ENCODE peak calls at places on chromosome X, in four cellular contexts. One of them, this sample, is unnamed.

GRCh38 chrX:115036029-115036428 is 18.6 kb upstream of the IL13RA2 start:
- DNase-seq in K562: no peak
- DNase-seq in GM12878: no peak
- DNase-seq in HepG2: no peak
- DNase-seq in this sample: no peak

GRCh38 chrX:107450823-107451509 is 1.5 kb downstream of the FRMPD3 start:
- DNase-seq in HepG2: no peak
- DNase-seq in K562: peak
- DNase-seq in GM12878: no peak
- DNase-seq in this sample: peak

GRCh38 chrX:131262738-131263679 is 26.1 kb downstream of the IGSF1 start:
- DNase-seq in GM12878: no peak
- DNase-seq in K562: peak
- DNase-seq in HepG2: peak
- DNase-seq in this sample: peak

GRCh38 chrX:140422501-140422900 is 82.4 kb downstream of the SOX3 start:
- DNase-seq in K562: no peak
- DNase-seq in HepG2: no peak
- DNase-seq in GM12878: no peak
- DNase-seq in this sample: no peak

GRCh38 chrX:150736478-150736877 is 43.3 kb downstream of the MTMR1 start:
- DNase-seq in HepG2: no peak
- DNase-seq in K562: no peak
- DNase-seq in GM12878: no peak
- DNase-seq in this sample: no peak

GRCh38 chrX:24646745-24647182 is 383 bp downstream of the PCYT1B start:
- DNase-seq in K562: no peak
- DNase-seq in HepG2: no peak
- DNase-seq in GM12878: no peak
- DNase-seq in this sample: peak

GRCh38 chrX:27571164-27571563 is 19.0 kb upstream of the DCAF8L2 start:
- DNase-seq in GM12878: no peak
- DNase-seq in HepG2: no peak
- DNase-seq in K562: no peak
- DNase-seq in this sample: no peak

GRCh38 chrX:136170109-136170800 is 22.9 kb downstream of the FHL1 start:
- DNase-seq in HepG2: no peak
- DNase-seq in GM12878: no peak
- DNase-seq in K562: no peak
- DNase-seq in this sample: no peak

GRCh38 chrX:69323786-69324720 is 158.8 kb upstream of the PJA1 start:
- DNase-seq in HepG2: no peak
- DNase-seq in K562: peak
- DNase-seq in GM12878: no peak
- DNase-seq in this sample: no peak

GRCh38 chrX:110399497-110399896 is 40.8 kb downstream of the RTL9 start:
- DNase-seq in K562: no peak
- DNase-seq in GM12878: no peak
- DNase-seq in HepG2: no peak
- DNase-seq in this sample: no peak

GRCh38 chrX:135520022-135520552 is 373 bp upstream of the INTS6L start:
- DNase-seq in GM12878: no peak
- DNase-seq in HepG2: no peak
- DNase-seq in K562: no peak
- DNase-seq in this sample: no peak

GRCh38 chrX:150772150-150772970 is 79.2 kb downstream of the MTMR1 start:
- DNase-seq in K562: peak
- DNase-seq in HepG2: peak
- DNase-seq in GM12878: no peak
- DNase-seq in this sample: peak

GRCh38 chrX:107714196-107714811 is 61.3 kb downstream of the TSC22D3 start:
- DNase-seq in GM12878: no peak
- DNase-seq in K562: no peak
- DNase-seq in HepG2: no peak
- DNase-seq in this sample: no peak

GRCh38 chrX:138745215-138745614 is 33.7 kb upstream of the FGF13 start:
- DNase-seq in GM12878: peak
- DNase-seq in K562: peak
- DNase-seq in HepG2: peak
- DNase-seq in this sample: no peak

GRCh38 chrX:661154-661553 is 30.6 kb downstream of the SHOX start:
- DNase-seq in GM12878: no peak
- DNase-seq in K562: no peak
- DNase-seq in HepG2: no peak
- DNase-seq in this sample: no peak

GRCh38 chrX:102697506-102697905 is 14.7 kb upstream of the GPRASP2 start:
- DNase-seq in HepG2: no peak
- DNase-seq in K562: no peak
- DNase-seq in GM12878: no peak
- DNase-seq in this sample: no peak

GRCh38 chrX:38166478-38167083 is 54.1 kb downstream of the SRPX start:
- DNase-seq in K562: peak
- DNase-seq in GM12878: no peak
- DNase-seq in HepG2: peak
- DNase-seq in this sample: no peak

GRCh38 chrX:77779695-77780094 is 6.3 kb downstream of the ATRX start:
- DNase-seq in GM12878: no peak
- DNase-seq in K562: no peak
- DNase-seq in HepG2: no peak
- DNase-seq in this sample: no peak

GRCh38 chrX:781216-782211 is 150.9 kb downstream of the SHOX start:
- DNase-seq in K562: no peak
- DNase-seq in GM12878: no peak
- DNase-seq in HepG2: no peak
- DNase-seq in this sample: no peak

GRCh38 chrX:101655540-101655939 is 4.1 kb downstream of the ARMCX2 start:
- DNase-seq in GM12878: no peak
- DNase-seq in HepG2: no peak
- DNase-seq in K562: no peak
- DNase-seq in this sample: no peak

GRCh38 chrX:68232206-68232605 is 201.1 kb downstream of the OPHN1 start:
- DNase-seq in GM12878: no peak
- DNase-seq in K562: no peak
- DNase-seq in HepG2: no peak
- DNase-seq in this sample: no peak

GRCh38 chrX:22110729-22111494 is 78.8 kb downstream of the PHEX start:
- DNase-seq in HepG2: no peak
- DNase-seq in K562: no peak
- DNase-seq in GM12878: no peak
- DNase-seq in this sample: no peak

GRCh38 chrX:21529771-21530170 is 128.4 kb downstream of the KLHL34 start:
- DNase-seq in K562: no peak
- DNase-seq in HepG2: no peak
- DNase-seq in GM12878: no peak
- DNase-seq in this sample: no peak

GRCh38 chrX:78957768-78958130 is 12.6 kb downstream of the P2RY10 start:
- DNase-seq in K562: no peak
- DNase-seq in HepG2: no peak
- DNase-seq in GM12878: peak
- DNase-seq in this sample: no peak

GRCh38 chrX:20309796-20310195 is 43.1 kb upstream of the RPS6KA3 start:
- DNase-seq in GM12878: no peak
- DNase-seq in HepG2: no peak
- DNase-seq in K562: no peak
- DNase-seq in this sample: no peak

GRCh38 chrX:50814701-50815476 is 895 bp upstream of the SHROOM4 start:
- DNase-seq in HepG2: no peak
- DNase-seq in K562: no peak
- DNase-seq in GM12878: no peak
- DNase-seq in this sample: no peak

GRCh38 chrX:49956313-49956712 is 33.9 kb downstream of the CLCN5 start:
- DNase-seq in HepG2: no peak
- DNase-seq in GM12878: no peak
- DNase-seq in K562: no peak
- DNase-seq in this sample: no peak

GRCh38 chrX:30876367-30876766 is 12.7 kb downstream of the TAB3 start:
- DNase-seq in K562: no peak
- DNase-seq in GM12878: no peak
- DNase-seq in HepG2: peak
- DNase-seq in this sample: no peak

GRCh38 chrX:21975827-21976226 is 35.3 kb downstream of the SMS start:
- DNase-seq in GM12878: no peak
- DNase-seq in K562: no peak
- DNase-seq in HepG2: no peak
- DNase-seq in this sample: no peak

GRCh38 chrX:47222776-47223350 is 4.4 kb downstream of the CDK16 start:
- DNase-seq in K562: peak
- DNase-seq in GM12878: no peak
- DNase-seq in HepG2: no peak
- DNase-seq in this sample: no peak
- TF ChIP-seq MAX in K562: no peak
- TF ChIP-seq MAX in GM12878: no peak
- TF ChIP-seq MAX in HepG2: no peak
- TF ChIP-seq MAX in this sample: no peak

DNA sequence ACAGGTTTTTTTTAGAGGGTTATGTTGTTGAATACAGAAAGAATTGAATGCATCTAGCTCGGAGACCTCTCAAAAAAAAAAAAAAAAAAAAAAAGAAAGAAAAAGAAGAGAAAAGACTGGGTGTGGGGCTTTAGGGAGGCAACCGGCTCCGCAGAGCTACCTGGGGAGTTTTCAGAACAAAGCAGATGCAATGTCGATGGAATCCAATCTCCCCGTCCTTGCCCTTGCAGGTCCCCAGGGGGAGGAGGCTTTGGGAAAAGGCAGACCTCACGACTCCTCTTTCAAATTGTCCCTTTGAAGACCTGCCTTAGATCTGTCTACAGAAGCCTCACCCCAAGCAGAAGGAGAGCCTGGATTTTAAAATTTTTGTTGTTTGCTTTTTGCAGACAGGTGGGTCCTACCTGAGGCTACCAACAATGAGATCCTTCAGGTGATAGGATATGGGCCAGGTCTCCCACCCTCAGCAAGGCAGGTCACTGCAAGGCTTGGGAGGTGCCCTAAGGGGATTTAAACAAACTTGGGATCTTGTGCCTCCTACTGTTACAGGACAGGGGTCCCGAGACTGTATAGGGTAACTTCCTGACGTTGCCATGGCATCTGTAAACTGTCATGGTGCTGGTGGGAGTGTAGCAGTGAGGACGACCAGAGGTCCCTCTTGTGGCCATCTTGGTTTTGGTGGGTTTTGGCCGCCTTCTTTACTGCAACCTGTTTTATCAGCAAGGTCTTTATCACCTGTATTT is 75.2 kb upstream of the PRKX start:
- DNase-seq in HepG2: no peak
- DNase-seq in K562: no peak
- DNase-seq in GM12878: no peak
- DNase-seq in this sample: peak
- TF ChIP-seq CBFB in HepG2: no peak
- TF ChIP-seq CBFB in K562: no peak
- TF ChIP-seq CBFB in GM12878: no peak
- TF ChIP-seq CBFB in this sample: no peak

GRCh38 chrX:134431894-134432293 is 28.1 kb upstream of the HPRT1 start:
- DNase-seq in GM12878: no peak
- DNase-seq in K562: no peak
- DNase-seq in HepG2: no peak
- DNase-seq in this sample: no peak
- TF ChIP-seq MAX in GM12878: no peak
- TF ChIP-seq MAX in K562: no peak
- TF ChIP-seq MAX in HepG2: no peak
- TF ChIP-seq MAX in this sample: no peak

GRCh38 chrX:54785901-54786300 is 12.2 kb downstream of the ITIH6 start:
- DNase-seq in HepG2: peak
- DNase-seq in K562: peak
- DNase-seq in GM12878: no peak
- DNase-seq in this sample: peak

GRCh38 chrX:54788446-54788845 is 9.6 kb downstream of the ITIH6 start:
- DNase-seq in HepG2: no peak
- DNase-seq in K562: no peak
- DNase-seq in GM12878: no peak
- DNase-seq in this sample: no peak

GRCh38 chrX:54786972-54787371 is 11.1 kb downstream of the ITIH6 start:
- DNase-seq in K562: no peak
- DNase-seq in GM12878: no peak
- DNase-seq in HepG2: no peak
- DNase-seq in this sample: peak
- TF ChIP-seq CBFB in K562: no peak
- TF ChIP-seq CBFB in GM12878: no peak
- TF ChIP-seq CBFB in HepG2: no peak
- TF ChIP-seq CBFB in this sample: no peak

GRCh38 chrX:11757729-11758399 is at the start of gene MSL3:
- DNase-seq in HepG2: no peak
- DNase-seq in GM12878: no peak
- DNase-seq in K562: peak
- DNase-seq in this sample: peak
- TF ChIP-seq MAX in HepG2: peak
- TF ChIP-seq MAX in GM12878: no peak
- TF ChIP-seq MAX in K562: peak
- TF ChIP-seq MAX in this sample: no peak

GRCh38 chrX:56783450-56783831 is 54.4 kb downstream of the NBDY start:
- DNase-seq in GM12878: peak
- DNase-seq in K562: no peak
- DNase-seq in HepG2: no peak
- DNase-seq in this sample: peak
- TF ChIP-seq CBFB in GM12878: no peak
- TF ChIP-seq CBFB in K562: no peak
- TF ChIP-seq CBFB in HepG2: no peak
- TF ChIP-seq CBFB in this sample: no peak